ENCODE peak calls at places on chromosomes 12 and 14, in ten cellular contexts. C is fibroblast of lung; M is activated naive CD4-positive, alpha-beta T cell; S is PC-3; I is GM04504; T is A172; Y is stimulated activated CD8-positive, alpha-beta memory T cell treated with anti-CD3 and anti-CD28 coated beads, Interleukin-15, amount 100 ng/mL, for 24 hours; A is aorta; O is hepatic stellate cell; Q is choroid plexus epithelial cell. L is an unnamed sample.

GRCh38 chr14:55327179-55327578 is 56.0 kb downstream of the FBXO34 start:
- DNase-seq in T (no peak), O (no peak), M (no peak), A (no peak), I (no peak), Q (no peak), S (no peak), C (no peak), Y (no peak), L (no peak)

GRCh38 chr14:92716131-92716530 is 32.3 kb downstream of the LGMN start:
- DNase-seq in A (peak; percentile 36), M (no peak), T (no peak), Y (no peak), C (no peak), S (no peak), Q (no peak), I (no peak), O (no peak), L (no peak)

GRCh38 chr14:103576371-103577024 is 13.7 kb downstream of the COA8 start:
- DNase-seq in O (peak; percentile 92), I (peak; percentile 82), Q (peak; percentile 93), M (no peak), T (peak; percentile 74), Y (no peak), S (peak; percentile 89), C (peak; percentile 83), A (peak; percentile 96), L (peak; percentile 91)

GRCh38 chr14:20781805-20782204 is 737 bp downstream of the RNASE6 start:
- DNase-seq in C (no peak), O (no peak), S (no peak), M (no peak), I (no peak), Q (no peak), Y (no peak), T (no peak), A (no peak), L (no peak)

GRCh38 chr14:100109594-100109955 is 44.4 kb downstream of the EVL start:
- DNase-seq in O (no peak), M (no peak), Y (no peak), I (no peak), S (no peak), T (no peak), Q (no peak), C (no peak), A (no peak), L (no peak)

GRCh38 chr12:1806301-1807106 is 13.9 kb upstream of the LRTM2 start:
- DNase-seq in T (no peak), I (peak; percentile 16), S (no peak), M (no peak), A (peak; percentile 63), C (peak; percentile 51), Y (no peak), O (no peak), Q (no peak), L (no peak)

GRCh38 chr14:32252030-32252670 is 49.1 kb upstream of the RNU6-8 start:
- DNase-seq in C (peak; percentile 69), S (peak; percentile 85), Y (no peak), M (no peak), I (peak; percentile 47), O (peak; percentile 68), A (no peak), Q (peak; percentile 93), T (peak; percentile 52), L (peak; percentile 69)

GRCh38 chr12:67048371-67048770 is 220.8 kb upstream of the CAND1 start:
- DNase-seq in I (no peak), M (no peak), S (peak; percentile 45), C (no peak), O (no peak), Y (no peak), A (no peak), Q (no peak), T (no peak), L (no peak)

L was measured in kidney glomerular epithelial cell.